ENCODE peak calls at places on chromosomes 16 and 17, in seven cellular contexts. U, X, J, R, Q, G and B are unnamed samples.

GRCh38 chr17:2710804-2711607 is 558 bp downstream of the CLUH start:
- DNase-seq in U (peak; percentile 52), X (no peak), J (peak; percentile 32), R (peak; percentile 67), Q (no peak), G (no peak), B (peak; percentile 84)

GRCh38 chr16:81066700-81067099 is 10.3 kb downstream of the C16orf46 start:
- DNase-seq in U (no peak), X (no peak), J (no peak), R (no peak), Q (no peak), G (no peak), B (no peak)

GRCh38 chr17:45063198-45063597 is 2.1 kb downstream of the NMT1 start:
- DNase-seq in U (no peak), X (no peak), J (no peak), R (no peak), Q (no peak), G (no peak), B (no peak)

GRCh38 chr17:73401911-73402310 is 90.1 kb upstream of the CDC42EP4 start:
- DNase-seq in U (peak; percentile 42), X (no peak), J (no peak), R (no peak), Q (no peak), G (no peak), B (peak; percentile 77)

GRCh38 chr17:41651625-41652460 is 27.5 kb upstream of the KRT17 start:
- DNase-seq in U (peak; percentile 37), X (peak; percentile 93), J (no peak), R (no peak), Q (no peak), G (peak; percentile 81), B (peak; percentile 95)

GRCh38 chr17:47801176-47801765 is 20.3 kb downstream of the OSBPL7 start:
- DNase-seq in U (no peak), X (no peak), J (no peak), R (no peak), Q (no peak), G (no peak), B (no peak)

GRCh38 chr16:51031598-51031997 is 119.5 kb downstream of the SALL1 start:
- DNase-seq in U (no peak), X (no peak), J (no peak), R (no peak), Q (no peak), G (no peak), B (no peak)

GRCh38 chr16:81445143-81445922 is 725 bp downstream of the CMIP start:
- DNase-seq in U (peak; percentile 69), X (no peak), J (peak; percentile 39), R (peak; percentile 63), Q (no peak), G (no peak), B (peak; percentile 87)

GRCh38 chr17:53033297-53033696 is 789.4 kb upstream of the KIF2B start:
- DNase-seq in U (no peak), X (no peak), J (no peak), R (no peak), Q (no peak), G (no peak), B (no peak)

GRCh38 chr17:622356-622755 is 92.3 kb downstream of the VPS53 start:
- DNase-seq in U (no peak), X (no peak), J (no peak), R (no peak), Q (no peak), G (no peak), B (no peak)

GRCh38 chr17:8332688-8333087 is 7.0 kb upstream of the ODF4 start:
- DNase-seq in U (no peak), X (no peak), J (no peak), R (peak; percentile 70), Q (no peak), G (no peak), B (no peak)

GRCh38 chr16:56708418-56708817 is 21.5 kb upstream of the NUP93 start:
- DNase-seq in U (no peak), X (no peak), J (peak; percentile 59), R (no peak), Q (no peak), G (no peak), B (no peak)

GRCh38 chr17:55117063-55117611 is 147.6 kb upstream of the HLF start:
- DNase-seq in U (no peak), X (no peak), J (no peak), R (no peak), Q (no peak), G (no peak), B (no peak)
- H3K36me3 ChIP-seq in U (no peaks in the 10 kb centered on the region), X (no peaks in the 10 kb centered on the region), J (no peaks in the 10 kb centered on the region), R (no peaks in the 10 kb centered on the region), Q (no peaks in the 10 kb centered on the region), G (no peaks in the 10 kb centered on the region), B (no peaks in the 10 kb centered on the region)

GRCh38 chr17:80423536-80424225 is 8.7 kb downstream of the ENDOV start:
- DNase-seq in U (no peak), X (no peak), J (no peak), R (no peak), Q (no peak), G (no peak), B (peak; percentile 52)
- TF ChIP-seq CTCF in U (no peak), X (no peak), J (no peak), R (no peak), Q (no peak), G (no peak), B (no peak)

DNA sequence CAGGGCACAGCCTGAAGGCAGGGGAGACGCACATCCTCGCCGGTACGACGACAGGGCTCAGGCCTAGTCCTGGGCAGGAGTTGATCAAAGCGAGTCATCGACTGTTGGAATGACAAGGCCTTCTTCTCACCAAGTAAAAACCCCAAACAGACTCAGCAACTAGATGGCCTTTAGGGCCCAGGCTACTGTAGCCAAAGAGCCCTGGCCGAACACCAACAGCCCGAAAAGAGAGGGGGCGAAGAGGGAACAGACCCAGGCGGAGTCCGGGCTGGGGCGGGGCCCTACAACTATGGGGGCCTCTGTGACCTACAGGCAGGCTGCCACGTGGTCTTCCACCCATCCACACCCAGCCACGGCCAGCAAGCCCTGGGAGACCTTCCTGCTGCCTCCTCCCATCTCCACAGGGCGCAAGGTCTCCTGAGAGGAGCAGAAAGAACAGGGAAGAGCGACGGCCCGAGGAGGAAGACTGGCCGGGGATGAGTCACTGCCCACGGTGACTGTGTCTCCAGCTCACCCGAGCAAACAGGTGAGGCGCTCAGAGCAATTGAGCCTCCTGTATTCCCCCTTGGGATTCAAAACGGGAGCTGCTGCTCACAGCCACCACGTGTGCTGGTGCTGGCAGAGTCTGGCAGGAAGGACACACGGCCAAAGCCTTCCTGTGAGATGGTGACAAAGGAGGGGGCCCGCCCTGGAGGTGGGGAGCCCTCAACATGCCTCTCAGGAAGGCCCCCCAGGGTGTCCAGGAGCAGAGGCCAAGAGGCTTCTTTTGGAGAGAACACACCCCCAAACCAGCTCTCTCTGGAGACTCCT is 17.7 kb downstream of the SLC16A3 start:
- DNase-seq in U (peak; percentile 67), X (no peak), J (no peak), R (no peak), Q (no peak), G (no peak), B (peak; percentile 81)
- H3K36me3 ChIP-seq in U (no peaks in the 10 kb centered on the region), X (peaks cover 57% of the 10 kb centered on the region), J (peaks cover 85% of the 10 kb centered on the region), R (peaks cover 20% of the 10 kb centered on the region), Q (peaks cover 66% of the 10 kb centered on the region), G (peaks cover 72% of the 10 kb centered on the region), B (peaks cover 68% of the 10 kb centered on the region)

GRCh38 chr16:30658731-30659506 is 688 bp downstream of the FBRS start:
- DNase-seq in U (peak; percentile 87), X (peak; percentile 84), J (no peak), R (no peak), Q (peak; percentile 85), G (peak; percentile 93), B (peak; percentile 96)
- TF ChIP-seq CTCF in U (no peak), X (no peak), J (peak; percentile 18), R (no peak), Q (no peak), G (no peak), B (peak; percentile 15)

GRCh38 chr17:36993227-36993626 is 44.5 kb downstream of the AATF start:
- DNase-seq in U (no peak), X (no peak), J (no peak), R (no peak), Q (no peak), G (no peak), B (no peak)
- H3K36me3 ChIP-seq in U (no peaks in the 10 kb centered on the region), X (peaks cover 11% of the 10 kb centered on the region), J (peaks cover 56% of the 10 kb centered on the region), R (peaks cover 1% of the 10 kb centered on the region), Q (peaks cover 28% of the 10 kb centered on the region), G (peaks cover 62% of the 10 kb centered on the region), B (peaks cover 17% of the 10 kb centered on the region)

GRCh38 chr17:37650419-37651003 is 7.3 kb upstream of the DDX52 start:
- DNase-seq in U (no peak), X (peak; percentile 44), J (no peak), R (peak; percentile 66), Q (no peak), G (no peak), B (no peak)
- TF ChIP-seq CTCF in U (no peak), X (peak; percentile 13), J (no peak), R (peak; percentile 70), Q (no peak), G (peak; percentile 8), B (peak; percentile 57)

DNA sequence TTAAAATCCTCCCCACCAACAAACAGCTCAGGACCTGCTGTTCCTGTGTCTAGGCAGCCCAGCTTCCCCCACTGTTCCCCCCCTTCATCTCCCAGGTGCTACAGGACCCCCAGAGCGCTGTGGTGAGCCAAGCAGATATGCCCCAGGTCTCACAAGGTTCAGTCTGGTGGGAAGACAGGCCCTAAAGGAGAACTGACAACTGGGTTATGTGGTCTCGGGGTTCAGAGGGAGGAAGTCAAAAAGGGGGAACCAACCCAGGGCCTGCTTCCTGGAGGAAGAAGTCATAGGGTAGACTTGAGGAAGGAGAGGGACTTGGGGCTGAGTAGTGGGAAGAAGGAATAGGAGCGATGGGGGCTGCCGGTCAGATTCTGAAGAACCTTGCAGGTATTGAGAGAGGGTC is 2.6 kb downstream of the RIPOR1 start:
- DNase-seq in U (no peak), X (no peak), J (no peak), R (no peak), Q (no peak), G (no peak), B (no peak)
- H3K36me3 ChIP-seq in U (no peaks in the 10 kb centered on the region), X (no peaks in the 10 kb centered on the region), J (no peaks in the 10 kb centered on the region), R (no peaks in the 10 kb centered on the region), Q (no peaks in the 10 kb centered on the region), G (no peaks in the 10 kb centered on the region), B (no peaks in the 10 kb centered on the region)

GRCh38 chr17:28675980-28676379 is 14.0 kb downstream of the SUPT6H start:
- DNase-seq in U (no peak), X (no peak), J (no peak), R (peak; percentile 59), Q (no peak), G (no peak), B (no peak)
- TF ChIP-seq CTCF in U (no peak), X (peak; percentile 32), J (no peak), R (peak; percentile 88), Q (no peak), G (no peak), B (peak; percentile 24)

GRCh38 chr16:8644513-8645140 is 23.1 kb downstream of the METTL22 start:
- DNase-seq in U (no peak), X (no peak), J (peak; percentile 21), R (no peak), Q (no peak), G (no peak), B (no peak)
- H3K36me3 ChIP-seq in U (no peaks in the 10 kb centered on the region), X (peaks cover 3% of the 10 kb centered on the region), J (peaks cover 64% of the 10 kb centered on the region), R (peaks cover 3% of the 10 kb centered on the region), Q (peaks cover 61% of the 10 kb centered on the region), G (peaks cover 76% of the 10 kb centered on the region), B (peaks cover 52% of the 10 kb centered on the region)

GRCh38 chr17:16100737-16101400 is 101.2 kb downstream of the TTC19 start:
- DNase-seq in U (no peak), X (no peak), J (no peak), R (no peak), Q (no peak), G (no peak), B (no peak)
- TF ChIP-seq CTCF in U (no peak), X (no peak), J (no peak), R (no peak), Q (no peak), G (no peak), B (no peak)